ENCODE peak calls at places on chromosomes 6 and 20, in five cellular contexts. Z is kidney, P is heart right ventricle, W is BE2C, D is A673. N is an unnamed sample.

GRCh38 chr6:151044465-151045441 is 179.3 kb downstream of the MTHFD1L start:
- DNase-seq in Z (peak; percentile 94), P (peak; percentile 70), W (no peak), D (peak; percentile 93), N (peak; percentile 24)

GRCh38 chr6:35566794-35567193 is 54.1 kb upstream of the TULP1 start:
- DNase-seq in Z (no peak), P (no peak), W (no peak), D (no peak), N (no peak)

GRCh38 chr20:36231331-36231730 is 4.9 kb upstream of the AAR2 start:
- DNase-seq in Z (no peak), P (no peak), W (no peak), D (no peak), N (no peak)

GRCh38 chr6:127641905-127642304 is 64.9 kb downstream of the C6orf58 start:
- DNase-seq in Z (no peak), P (no peak), W (peak; percentile 22), D (peak; percentile 62), N (peak; percentile 50)

GRCh38 chr6:95768539-95768938 is 191.2 kb downstream of the MANEA start:
- DNase-seq in Z (no peak), P (no peak), W (no peak), D (no peak), N (no peak)

GRCh38 chr6:56570434-56571359 is 72.0 kb downstream of the DST start:
- DNase-seq in Z (no peak), P (no peak), W (no peak), D (peak; percentile 56), N (peak; percentile 43)

GRCh38 chr6:53754330-53754729 is 40.5 kb upstream of the LRRC1 start:
- DNase-seq in Z (no peak), P (no peak), W (no peak), D (no peak), N (no peak)

GRCh38 chr6:45132059-45132458 is 196.1 kb upstream of the RUNX2 start:
- DNase-seq in Z (no peak), P (no peak), W (no peak), D (peak; percentile 36), N (no peak)

GRCh38 chr6:98832282-98833100 is 1.9 kb upstream of the POU3F2 start:
- DNase-seq in Z (peak; percentile 71), P (no peak), W (no peak), D (peak; percentile 43), N (no peak)

GRCh38 chr20:49699200-49699992 is 14.3 kb downstream of the B4GALT5 start:
- DNase-seq in Z (no peak), P (no peak), W (peak; percentile 61), D (peak; percentile 39), N (no peak)

GRCh38 chr20:48286571-48287551 is 501.6 kb upstream of the SULF2 start:
- DNase-seq in Z (no peak), P (no peak), W (no peak), D (no peak), N (peak; percentile 78)

GRCh38 chr6:33731751-33732282 is 14.9 kb downstream of the IP6K3 start:
- DNase-seq in Z (no peak), P (peak; percentile 41), W (no peak), D (no peak), N (no peak)

GRCh38 chr6:152637422-152638047 is 373 bp upstream of the SYNE1 start:
- DNase-seq in Z (no peak), P (no peak), W (no peak), D (no peak), N (no peak)

GRCh38 chr6:157020398-157021266 is 243.5 kb downstream of the ARID1B start:
- DNase-seq in Z (no peak), P (peak; percentile 54), W (no peak), D (peak; percentile 80), N (peak; percentile 82)

GRCh38 chr6:41334482-41335023 is 855 bp upstream of the NCR2 start:
- DNase-seq in Z (no peak), P (no peak), W (no peak), D (no peak), N (no peak)

DNA sequence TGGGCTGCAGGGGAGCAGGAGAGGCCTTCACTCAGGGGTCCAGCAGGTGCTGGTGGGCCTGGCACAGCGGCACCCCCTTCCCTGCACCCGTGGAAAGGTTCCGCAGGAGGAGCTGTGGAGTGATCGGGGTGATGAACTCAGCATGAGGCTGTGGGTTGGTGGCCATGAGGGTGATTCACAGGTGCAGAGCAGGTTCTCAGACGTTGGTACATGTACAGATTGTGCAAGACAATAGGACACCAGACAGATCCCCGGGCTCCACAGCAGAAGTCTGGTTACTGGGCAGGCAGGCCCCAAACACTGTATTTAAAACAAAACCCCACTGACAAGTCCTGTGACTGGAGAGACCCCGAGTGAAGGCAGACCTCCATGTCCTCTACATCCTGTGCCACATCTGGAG is 151.6 kb upstream of the CDH4 start:
- DNase-seq in Z (no peak), P (no peak), W (no peak), D (no peak), N (no peak)
- H3K4me1 ChIP-seq in Z (no peaks in the 10 kb centered on the region), P (no peaks in the 10 kb centered on the region), W (no peaks in the 10 kb centered on the region), D (no peaks in the 10 kb centered on the region), N (no peaks in the 10 kb centered on the region)

GRCh38 chr6:30543824-30544223 is 12.5 kb downstream of the GNL1 start:
- DNase-seq in Z (no peak), P (no peak), W (no peak), D (no peak), N (no peak)

GRCh38 chr6:30542915-30543314 is 13.4 kb downstream of the GNL1 start:
- DNase-seq in Z (no peak), P (no peak), W (no peak), D (no peak), N (no peak)

GRCh38 chr6:30548375-30548774 is 7.9 kb downstream of the GNL1 start:
- DNase-seq in Z (no peak), P (no peak), W (no peak), D (no peak), N (no peak)

GRCh38 chr6:30544666-30545272 is 11.5 kb downstream of the GNL1 start:
- DNase-seq in Z (no peak), P (peak; percentile 26), W (peak; percentile 26), D (peak; percentile 76), N (peak; percentile 63)

GRCh38 chr6:30547454-30547853 is 8.8 kb downstream of the GNL1 start:
- DNase-seq in Z (no peak), P (no peak), W (no peak), D (no peak), N (no peak)
- H3K36me3 ChIP-seq in Z (peaks cover 37% of the 10 kb centered on the region), P (peaks cover 9% of the 10 kb centered on the region), W (peaks cover 16% of the 10 kb centered on the region), D (peaks cover 23% of the 10 kb centered on the region), N (peaks cover 13% of the 10 kb centered on the region)

DNA sequence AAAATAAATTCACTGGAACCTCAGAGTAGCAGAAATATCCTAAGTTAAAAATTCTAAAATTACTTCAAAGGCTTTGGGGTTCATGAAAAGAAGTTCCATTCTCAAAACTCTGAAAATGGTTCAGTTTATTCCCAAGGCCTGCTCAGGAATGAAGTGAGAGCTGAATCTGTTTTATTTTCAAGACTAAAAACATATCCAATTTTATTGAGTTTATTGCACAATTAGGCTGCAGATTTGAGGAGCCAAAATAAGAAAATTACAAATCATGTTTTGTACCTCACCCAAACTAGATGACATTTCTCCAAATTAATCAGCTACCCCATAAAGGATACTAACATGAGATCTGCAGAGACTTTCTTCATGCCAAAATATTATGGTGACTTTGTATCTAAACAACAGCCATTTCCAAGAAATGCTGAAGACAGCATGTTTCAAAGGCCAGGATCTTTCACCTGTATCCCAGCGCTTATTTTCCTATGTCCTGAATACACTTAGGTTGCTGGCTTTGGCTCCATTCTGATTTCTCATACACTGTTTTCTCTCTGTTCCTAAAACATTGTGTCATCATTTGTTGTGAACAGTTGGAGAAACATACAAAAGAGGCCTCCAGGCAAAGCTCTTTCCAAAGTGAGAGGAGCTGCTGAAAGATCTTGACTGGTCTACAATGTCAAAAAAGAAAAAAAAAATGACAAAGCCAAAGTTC is 85.7 kb upstream of the F13A1 start:
- DNase-seq in Z (no peak), P (no peak), W (no peak), D (no peak), N (no peak)
- H3K4me3 ChIP-seq in Z (no peak overlapping the region), P (no peak overlapping the region), W (no peak overlapping the region), D (no peak overlapping the region), N (no peak overlapping the region)

GRCh38 chr6:118768441-118768840 is 117.0 kb upstream of the CEP85L start:
- DNase-seq in Z (no peak), P (no peak), W (no peak), D (no peak), N (no peak)
- H3K4me1 ChIP-seq in Z (no peaks in the 10 kb centered on the region), P (no peaks in the 10 kb centered on the region), W (peaks cover 10% of the 10 kb centered on the region), D (no peaks in the 10 kb centered on the region), N (no peaks in the 10 kb centered on the region)

GRCh38 chr6:161164182-161164625 is 109.7 kb downstream of the AGPAT4 start:
- DNase-seq in Z (no peak), P (no peak), W (no peak), D (no peak), N (no peak)

GRCh38 chr6:161161121-161161520 is 112.7 kb downstream of the AGPAT4 start:
- DNase-seq in Z (no peak), P (no peak), W (no peak), D (no peak), N (no peak)

GRCh38 chr6:161163466-161164181 is 110.2 kb downstream of the AGPAT4 start:
- DNase-seq in Z (no peak), P (no peak), W (no peak), D (no peak), N (no peak)

GRCh38 chr6:161161889-161162624 is 111.8 kb downstream of the AGPAT4 start:
- DNase-seq in Z (no peak), P (no peak), W (no peak), D (no peak), N (no peak)

GRCh38 chr6:161162722-161163121 is 111.1 kb downstream of the AGPAT4 start:
- DNase-seq in Z (no peak), P (no peak), W (peak; percentile 28), D (no peak), N (no peak)
- H3K36me3 ChIP-seq in Z (no peaks in the 10 kb centered on the region), P (no peaks in the 10 kb centered on the region), W (no peaks in the 10 kb centered on the region), D (no peaks in the 10 kb centered on the region), N (no peaks in the 10 kb centered on the region)

GRCh38 chr20:31717478-31717946 is 5.2 kb downstream of the BCL2L1 start:
- DNase-seq in Z (no peak), P (no peak), W (no peak), D (no peak), N (no peak)
- H3K4me3 ChIP-seq in Z (peak overlapping the region; percentile 50), P (peak overlapping the region; percentile 82), W (no peak overlapping the region), D (no peak overlapping the region), N (no peak overlapping the region)

DNA sequence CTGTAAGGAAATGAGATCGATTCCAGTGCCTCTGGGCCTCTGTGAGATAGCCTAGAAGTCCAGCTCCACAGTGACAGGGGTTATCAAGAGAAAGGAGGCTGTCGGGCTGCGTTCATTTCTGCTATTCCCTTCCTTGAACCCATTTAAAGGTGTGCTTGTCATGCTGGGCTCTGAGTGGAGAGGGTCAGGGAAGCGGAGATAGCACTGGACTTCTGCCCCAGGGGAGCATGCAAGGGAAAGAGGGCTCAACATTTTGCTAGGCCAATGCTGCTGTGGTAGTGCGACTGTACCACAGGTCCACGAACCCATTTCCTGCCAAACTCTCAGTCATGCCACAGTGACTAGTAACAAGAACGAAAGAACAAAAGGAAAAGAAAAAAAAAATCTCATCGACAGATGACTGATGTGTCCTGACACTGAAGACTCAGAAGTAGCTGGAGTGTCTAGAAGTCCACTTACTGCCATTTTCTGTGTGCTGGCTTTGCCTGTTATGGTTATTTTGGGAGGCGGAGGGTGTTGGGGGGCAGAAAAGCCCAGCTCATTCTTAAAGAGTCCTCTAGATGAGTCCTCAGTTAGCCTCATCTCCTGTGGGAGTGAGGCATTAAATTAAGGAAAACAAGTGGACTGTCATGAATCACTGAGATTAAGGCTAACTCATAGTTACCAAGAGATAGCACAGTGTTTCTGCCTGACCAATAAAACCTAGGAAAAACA is 8.1 kb downstream of the NEDD9 start:
- DNase-seq in Z (no peak), P (no peak), W (no peak), D (no peak), N (no peak)
- H3K4me1 ChIP-seq in Z (peaks cover 49% of the 10 kb centered on the region), P (peaks cover 87% of the 10 kb centered on the region), W (no peaks in the 10 kb centered on the region), D (peaks cover 12% of the 10 kb centered on the region), N (no peaks in the 10 kb centered on the region)

N was measured in SJCRH30.